ENCODE peak calls at places on chromosome 20, in eight cellular contexts. R, X, K, W, V, D, Q and L are unnamed samples.

GRCh38 chr20:873875-874607 is 40.5 kb downstream of the FAM110A start:
- DNase-seq in R (no peak), X (no peak), K (no peak), W (no peak), V (no peak), D (no peak), Q (no peak), L (no peak)

GRCh38 chr20:18092890-18093289 is 35.2 kb upstream of the OVOL2 start:
- DNase-seq in R (no peak), X (no peak), K (no peak), W (peak; percentile 50), V (no peak), D (no peak), Q (no peak), L (no peak)

GRCh38 chr20:64108731-64109389 is 1.5 kb upstream of the NPBWR2 start:
- DNase-seq in R (no peak), X (no peak), K (no peak), W (peak; percentile 0), V (no peak), D (no peak), Q (no peak), L (peak; percentile 39)

GRCh38 chr20:24686156-24686555 is 216.7 kb downstream of the SYNDIG1 start:
- DNase-seq in R (no peak), X (no peak), K (no peak), W (no peak), V (no peak), D (no peak), Q (no peak), L (no peak)

GRCh38 chr20:23627501-23627900 is 10.3 kb downstream of the CST3 start:
- DNase-seq in R (no peak), X (no peak), K (no peak), W (no peak), V (no peak), D (no peak), Q (no peak), L (no peak)

GRCh38 chr20:56359212-56360132 is 698 bp downstream of the FAM210B start:
- DNase-seq in R (no peak), X (peak; percentile 48), K (peak; percentile 73), W (peak; percentile 54), V (peak; percentile 5), D (peak; percentile 59), Q (peak; percentile 67), L (peak; percentile 59)

GRCh38 chr20:373171-373890 is 7.2 kb upstream of the TRIB3 start:
- DNase-seq in R (no peak), X (peak; percentile 93), K (peak; percentile 90), W (peak; percentile 46), V (no peak), D (no peak), Q (no peak), L (peak; percentile 46)

GRCh38 chr20:31680286-31681127 is 42.2 kb downstream of the BCL2L1 start:
- DNase-seq in R (no peak), X (no peak), K (no peak), W (no peak), V (no peak), D (no peak), Q (no peak), L (no peak)

GRCh38 chr20:61891916-61892649 is 173.6 kb downstream of the TAF4 start:
- DNase-seq in R (no peak), X (no peak), K (no peak), W (no peak), V (no peak), D (no peak), Q (no peak), L (no peak)

GRCh38 chr20:46773680-46774079 is 64.2 kb downstream of the SLC2A10 start:
- DNase-seq in R (no peak), X (no peak), K (no peak), W (no peak), V (no peak), D (no peak), Q (no peak), L (no peak)

GRCh38 chr20:51565741-51566140 is 23.2 kb upstream of the NFATC2 start:
- DNase-seq in R (no peak), X (no peak), K (no peak), W (no peak), V (no peak), D (no peak), Q (no peak), L (no peak)

GRCh38 chr20:24989162-24989561 is 3.4 kb downstream of the APMAP start:
- DNase-seq in R (no peak), X (no peak), K (no peak), W (no peak), V (no peak), D (no peak), Q (no peak), L (peak; percentile 20)

GRCh38 chr20:36861875-36862801 is 13.8 kb upstream of the TLDC2 start:
- DNase-seq in R (no peak), X (peak; percentile 91), K (peak; percentile 84), W (peak; percentile 67), V (no peak), D (no peak), Q (peak; percentile 80), L (peak; percentile 90)

GRCh38 chr20:6530254-6530653 is 237.2 kb upstream of the BMP2 start:
- DNase-seq in R (no peak), X (no peak), K (peak; percentile 45), W (no peak), V (no peak), D (no peak), Q (no peak), L (peak; percentile 18)

DNA sequence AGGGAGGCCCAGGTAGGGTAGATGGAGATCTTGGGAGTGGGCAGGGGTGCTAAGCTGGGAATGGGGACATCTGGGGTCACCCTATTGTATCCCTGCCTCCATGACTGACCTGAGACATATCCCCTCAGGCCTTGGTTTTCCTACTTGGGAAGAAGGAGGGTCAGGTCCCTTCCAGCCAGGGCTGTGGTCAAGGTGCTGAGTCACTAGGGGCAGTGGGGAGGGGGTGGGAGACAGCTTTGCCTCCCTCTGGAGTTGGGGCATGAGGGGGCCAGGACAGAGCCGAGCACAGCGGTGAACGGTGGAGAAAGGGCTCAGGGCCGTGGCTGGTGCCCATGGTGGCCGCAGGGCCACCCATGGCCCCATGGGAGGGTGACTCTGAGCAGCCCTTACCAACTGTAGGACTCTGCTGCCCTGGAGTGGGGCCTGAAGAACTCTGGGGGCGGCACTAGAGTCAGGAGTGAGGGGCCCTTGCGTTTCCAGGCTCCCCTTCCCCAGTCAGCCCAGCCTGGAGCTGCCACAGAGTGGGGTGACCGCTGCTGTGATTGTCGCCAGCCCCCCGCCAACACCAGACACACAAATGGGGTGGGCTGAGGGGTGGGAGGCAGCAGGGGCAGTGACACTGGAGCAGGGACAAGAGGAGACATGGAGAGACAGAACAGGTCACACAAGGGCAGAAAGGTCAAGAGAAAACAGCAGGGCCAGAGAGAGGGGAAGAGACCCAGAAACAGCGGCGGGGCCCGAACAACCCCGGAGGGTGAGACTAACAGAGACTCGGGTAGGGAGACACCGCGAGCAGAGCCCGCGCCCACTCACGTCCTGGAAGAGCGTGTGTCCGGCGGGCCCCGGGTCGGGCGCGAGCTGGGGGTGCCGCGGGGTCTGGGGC is 576 bp downstream of the NECAB3 start:
- DNase-seq in R (no peak), X (no peak), K (no peak), W (no peak), V (no peak), D (no peak), Q (peak; percentile 48), L (no peak)
- H3K4me1 ChIP-seq in R (peaks cover 22% of the 10 kb centered on the region), X (peaks cover 23% of the 10 kb centered on the region), K (peaks cover 19% of the 10 kb centered on the region), W (peaks cover 19% of the 10 kb centered on the region), V (peaks cover 33% of the 10 kb centered on the region), D (peaks cover 3% of the 10 kb centered on the region), Q (peaks cover 23% of the 10 kb centered on the region), L (peaks cover 27% of the 10 kb centered on the region)

GRCh38 chr20:19832875-19833274 is 74.8 kb downstream of the RIN2 start:
- DNase-seq in R (no peak), X (no peak), K (no peak), W (no peak), V (no peak), D (no peak), Q (no peak), L (no peak)
- H3K4me1 ChIP-seq in R (peaks cover 4% of the 10 kb centered on the region), X (peaks cover 14% of the 10 kb centered on the region), K (no peaks in the 10 kb centered on the region), W (no peaks in the 10 kb centered on the region), V (no peaks in the 10 kb centered on the region), D (no peaks in the 10 kb centered on the region), Q (peaks cover 11% of the 10 kb centered on the region), L (peaks cover 9% of the 10 kb centered on the region)

DNA sequence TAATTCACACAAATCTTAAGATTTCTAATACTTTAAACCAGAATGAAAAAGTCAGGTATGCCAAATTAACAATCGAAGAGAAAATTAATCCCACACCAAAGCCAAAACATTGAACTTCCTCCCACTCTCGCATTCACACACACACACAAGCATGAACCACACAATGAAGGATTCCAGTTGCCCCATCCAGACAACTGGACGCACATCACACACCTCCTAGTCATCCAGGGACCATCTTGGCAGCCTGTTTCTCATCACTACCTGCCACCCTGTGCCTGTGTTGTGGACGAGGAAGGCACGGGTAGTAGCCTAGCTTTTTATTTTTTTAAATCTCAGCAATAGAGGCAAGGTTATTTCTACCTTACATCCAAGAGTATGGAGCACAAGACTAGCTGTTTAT is 15.2 kb downstream of the B4GALT5 start:
- DNase-seq in R (no peak), X (no peak), K (no peak), W (no peak), V (no peak), D (no peak), Q (no peak), L (no peak)
- H3K4me1 ChIP-seq in R (no peaks in the 10 kb centered on the region), X (peaks cover 96% of the 10 kb centered on the region), K (peaks cover 5% of the 10 kb centered on the region), W (peaks cover 70% of the 10 kb centered on the region), V (peaks cover 23% of the 10 kb centered on the region), D (peaks cover 20% of the 10 kb centered on the region), Q (peaks cover 38% of the 10 kb centered on the region), L (peaks cover 45% of the 10 kb centered on the region)

DNA sequence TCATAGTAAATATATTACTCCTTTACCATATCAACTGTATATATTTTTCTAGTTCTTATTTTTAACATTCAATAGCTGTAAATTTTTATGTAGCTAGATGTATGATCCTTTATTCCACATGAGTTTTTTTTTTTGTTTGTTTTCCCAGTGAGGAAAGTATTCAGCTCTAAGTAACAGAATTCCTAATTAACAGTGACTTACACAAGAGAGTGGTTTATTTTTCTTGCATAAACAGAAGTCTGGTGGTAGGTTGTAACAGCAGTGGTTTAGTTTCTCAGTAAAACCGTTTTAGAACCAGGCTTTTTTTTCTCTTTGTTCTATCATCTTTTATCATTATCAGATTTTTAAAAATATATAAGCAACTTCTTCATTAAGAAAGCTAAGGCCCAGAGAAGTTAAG is 116.9 kb upstream of the FLRT3 start:
- DNase-seq in R (no peak), X (no peak), K (peak; percentile 42), W (no peak), V (no peak), D (no peak), Q (no peak), L (no peak)
- H3K4me1 ChIP-seq in R (no peaks in the 10 kb centered on the region), X (peaks cover 16% of the 10 kb centered on the region), K (no peaks in the 10 kb centered on the region), W (no peaks in the 10 kb centered on the region), V (no peaks in the 10 kb centered on the region), D (no peaks in the 10 kb centered on the region), Q (no peaks in the 10 kb centered on the region), L (no peaks in the 10 kb centered on the region)